ENCODE peak calls at places on chromosomes 5 and 9, in six cellular contexts. B is choroid plexus epithelial cell, T is fibroblast of villous mesenchyme, O is lung, L is GM12864, M is LNCaP clone FGC. P is an unnamed sample.

GRCh38 chr5:39076757-39077475 is 2.7 kb upstream of the RICTOR start:
- DNase-seq in L (no peak), M (no peak), T (peak; percentile 55), B (peak; percentile 53), O (no peak), P (no peak)

GRCh38 chr5:133250527-133250926 is 198.7 kb downstream of the HSPA4 start:
- DNase-seq in B (no peak), O (no peak), T (no peak), M (no peak), L (no peak), P (no peak)

GRCh38 chr5:149605998-149606721 is 24.9 kb downstream of the ARHGEF37 start:
- DNase-seq in O (no peak), B (peak; percentile 64), L (peak; percentile 67), T (peak; percentile 88), M (no peak), P (peak; percentile 60)

GRCh38 chr5:8491254-8491653 is 622.3 kb downstream of the MTRR start:
- DNase-seq in L (no peak), O (no peak), T (no peak), M (no peak), B (peak; percentile 34), P (no peak)

GRCh38 chr5:126614189-126614588 is 13.4 kb downstream of the PHAX start:
- DNase-seq in O (no peak), B (no peak), T (no peak), L (no peak), M (no peak), P (no peak)

GRCh38 chr5:122192883-122193496 is 63.6 kb downstream of the ZNF474 start:
- DNase-seq in T (peak; percentile 76), L (peak; percentile 25), O (no peak), M (peak; percentile 38), B (peak; percentile 87), P (peak; percentile 85)

GRCh38 chr9:6173914-6174313 is 41.7 kb upstream of the IL33 start:
- DNase-seq in L (no peak), M (no peak), T (no peak), O (no peak), B (no peak), P (no peak)

GRCh38 chr9:134224827-134225154 is 60.4 kb upstream of the RNU6ATAC start:
- DNase-seq in L (no peak), T (no peak), O (no peak), M (no peak), B (no peak), P (no peak)

GRCh38 chr5:84242286-84242685 is 142.4 kb downstream of the EDIL3 start:
- DNase-seq in B (peak; percentile 91), T (peak; percentile 34), O (no peak), L (no peak), M (no peak), P (peak; percentile 8)

GRCh38 chr9:86405926-86406325 is 51.7 kb upstream of the TUT7 start:
- DNase-seq in T (peak; percentile 80), O (no peak), L (no peak), B (peak; percentile 95), M (peak; percentile 11), P (peak; percentile 71)
- H3K4me3 ChIP-seq in T (no peak overlapping the region), O (no peak overlapping the region), L (no peak overlapping the region), B (peak overlapping the region; percentile 17), M (no peak overlapping the region), P (no peak overlapping the region)

DNA sequence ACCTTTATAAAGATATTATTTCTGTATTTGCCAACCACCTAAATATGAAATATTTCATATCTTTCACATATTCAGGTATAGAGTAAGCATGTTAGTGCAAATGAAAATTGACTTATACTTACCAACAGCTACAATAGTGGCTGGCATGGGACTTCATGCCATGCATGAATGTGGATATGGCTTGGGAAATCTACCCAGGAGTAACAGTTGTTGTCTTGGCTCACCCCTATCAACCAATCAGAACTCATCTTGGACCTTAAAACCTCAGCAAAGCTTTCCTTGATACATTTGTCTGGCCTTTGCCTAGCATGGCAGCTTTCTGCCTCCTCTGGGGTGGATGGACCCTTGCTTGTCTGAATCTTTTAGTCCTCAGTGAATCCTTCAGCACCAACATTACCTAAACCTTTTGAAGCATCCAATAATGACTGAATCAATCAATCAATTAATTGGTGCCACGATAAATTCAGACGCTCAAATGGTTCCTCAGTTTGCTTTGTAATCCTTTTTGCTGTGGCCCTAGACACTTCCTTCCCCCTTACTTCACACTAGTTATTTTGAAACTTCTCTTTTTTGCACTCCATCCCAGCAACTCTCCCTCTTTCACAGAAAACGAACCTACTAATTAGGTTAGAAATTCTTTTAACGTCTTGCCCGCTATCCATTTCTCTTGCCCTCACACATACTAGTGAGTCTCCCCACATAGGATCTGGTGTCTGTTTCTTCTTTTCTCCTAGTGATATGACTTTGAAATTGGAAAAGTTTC is 132.3 kb upstream of the ZNF608 start:
- DNase-seq in B (no peak), O (no peak), T (no peak), M (no peak), L (no peak), P (no peak)
- H3K4me3 ChIP-seq in B (no peak overlapping the region), O (no peak overlapping the region), T (no peak overlapping the region), M (no peak overlapping the region), L (no peak overlapping the region), P (no peak overlapping the region)

DNA sequence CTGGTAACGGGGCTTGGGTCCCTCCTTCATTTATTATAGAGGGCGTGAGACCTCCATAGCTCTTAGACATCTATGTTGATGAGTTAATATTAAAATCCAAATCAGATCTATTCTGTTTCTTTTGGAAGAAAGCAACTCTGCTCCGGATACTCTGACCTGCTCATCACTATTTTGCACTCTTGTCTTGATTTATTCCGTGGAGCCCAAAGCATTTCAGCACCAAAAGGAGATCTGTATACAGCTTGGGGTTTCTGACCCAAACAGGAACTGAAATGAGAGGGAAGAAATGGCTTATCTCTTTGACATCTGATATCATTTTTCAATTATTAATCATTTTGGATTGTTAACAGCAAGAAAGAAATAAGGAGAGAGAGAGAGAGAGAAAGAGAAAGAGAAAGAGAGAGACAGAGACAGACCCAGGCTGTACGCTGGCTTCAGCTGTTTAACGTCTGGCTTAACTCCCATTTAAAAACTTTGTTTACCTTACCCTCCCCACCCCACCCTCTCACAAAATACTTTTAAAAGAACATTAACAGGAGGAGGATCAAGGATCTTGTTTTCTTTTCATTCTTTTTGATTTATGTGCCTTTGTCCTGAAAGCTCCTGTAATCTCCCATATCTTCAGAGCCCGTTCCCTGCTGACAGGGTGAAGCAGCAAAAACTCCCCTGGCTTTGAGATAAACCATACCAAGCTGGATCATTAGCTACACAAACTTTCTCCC is 231.4 kb upstream of the TUT7 start:
- DNase-seq in O (no peak), T (peak; percentile 77), L (no peak), B (peak; percentile 38), M (no peak), P (peak; percentile 37)
- H3K4me3 ChIP-seq in O (no peak overlapping the region), T (peak overlapping the region; percentile 52), L (no peak overlapping the region), B (peak overlapping the region; percentile 32), M (peak overlapping the region; percentile 14), P (peak overlapping the region; percentile 9)

GRCh38 chr9:2285411-2285810 is 270.3 kb downstream of the SMARCA2 start:
- DNase-seq in L (no peak), M (no peak), O (no peak), T (no peak), B (no peak), P (no peak)
- H3K4me3 ChIP-seq in L (no peak overlapping the region), M (no peak overlapping the region), O (no peak overlapping the region), T (no peak overlapping the region), B (no peak overlapping the region), P (no peak overlapping the region)

GRCh38 chr5:181184845-181185216 is 20.2 kb downstream of the TRIM7 start:
- DNase-seq in T (no peak), L (no peak), B (no peak), M (no peak), O (no peak), P (no peak)
- H3K4me3 ChIP-seq in T (peak overlapping the region; percentile 63), L (peak overlapping the region; percentile 64), B (no peak overlapping the region), M (no peak overlapping the region), O (no peak overlapping the region), P (no peak overlapping the region)

P was measured in hepatocyte.